ENCODE peak calls at places on chromosomes 4 and X, in ten cellular contexts. C is sciatic nerve, I is Right ventricle myocardium superior, G is OCI-LY7, E is neural crest cell, W is amygdala, K is iris pigment epithelial cell, U is renal cortical epithelial cell, D is HTR-8/SVneo, V is caudate nucleus. F is an unnamed sample.

GRCh38 chr4:92615049-92615448 is 311.3 kb downstream of the GRID2 start:
- DNase-seq in C (no peak), D (no peak), V (no peak), U (no peak), E (no peak), W (no peak), K (no peak), I (no peak), G (no peak), F (no peak)

GRCh38 chr4:62070291-62070852 is 870.2 kb downstream of the ADGRL3 start:
- DNase-seq in C (no peak), E (no peak), K (no peak), W (no peak), V (no peak), U (no peak), G (no peak), I (no peak), D (no peak), F (no peak)

GRCh38 chr4:113452868-113453620 is 308.5 kb downstream of the CAMK2D start:
- DNase-seq in W (peak; percentile 6), U (peak; percentile 30), C (no peak), V (no peak), K (peak; percentile 97), I (no peak), E (no peak), D (no peak), G (peak; percentile 44), F (no peak)

GRCh38 chr4:103008875-103009729 is 10.4 kb downstream of the SLC9B1 start:
- DNase-seq in U (peak; percentile 76), C (no peak), K (peak; percentile 75), G (peak; percentile 75), V (no peak), E (no peak), I (no peak), W (no peak), D (peak; percentile 46), F (no peak)

GRCh38 chr4:40665844-40666243 is 36.2 kb upstream of the RBM47 start:
- DNase-seq in E (no peak), D (no peak), V (no peak), I (no peak), G (no peak), K (no peak), U (no peak), W (no peak), C (no peak), F (no peak)

GRCh38 chr4:2746891-2747695 is 9.0 kb downstream of the TNIP2 start:
- DNase-seq in K (no peak), U (no peak), C (no peak), E (no peak), G (no peak), W (no peak), V (no peak), I (no peak), D (no peak), F (no peak)

GRCh38 chr4:47374477-47374876 is 89.0 kb downstream of the COMMD8 start:
- DNase-seq in C (no peak), E (no peak), K (peak; percentile 11), I (no peak), U (peak; percentile 66), D (peak; percentile 65), G (no peak), W (no peak), V (no peak), F (no peak)

GRCh38 chrX:2397648-2398340 is 103.0 kb downstream of the DHRSX start:
- DNase-seq in E (no peak), U (peak; percentile 59), K (peak; percentile 67), V (no peak), D (peak; percentile 54), W (no peak), I (no peak), G (no peak), C (no peak), F (no peak)

GRCh38 chrX:101619336-101619735 is 1.5 kb upstream of the ARMCX6 start:
- DNase-seq in G (peak; percentile 9), U (peak; percentile 43), D (no peak), I (no peak), K (peak; percentile 9), E (no peak), V (no peak), W (no peak), C (no peak), F (no peak)

GRCh38 chr4:112840061-112840460 is 203.1 kb downstream of the LARP7 start:
- DNase-seq in C (no peak), I (no peak), G (no peak), U (peak; percentile 70), V (no peak), K (peak; percentile 53), D (no peak), E (no peak), W (no peak), F (no peak)

GRCh38 chr4:133154725-133155124 is 5.6 kb downstream of the PCDH10 start:
- DNase-seq in I (no peak), V (peak; percentile 20), G (peak; percentile 2), W (peak; percentile 13), D (no peak), U (peak; percentile 40), C (no peak), K (peak; percentile 62), E (peak; percentile 7), F (no peak)

GRCh38 chr4:4647041-4647440 is 105.2 kb upstream of the STX18 start:
- DNase-seq in D (no peak), V (no peak), U (no peak), G (no peak), C (no peak), W (no peak), I (no peak), K (no peak), E (no peak), F (no peak)

GRCh38 chrX:68684291-68684918 is 36.9 kb downstream of the STARD8 start:
- DNase-seq in G (no peak), C (peak; percentile 75), W (no peak), K (no peak), V (no peak), E (peak; percentile 10), U (no peak), I (peak; percentile 81), D (no peak), F (no peak)

GRCh38 chr4:80434238-80434637 is 98.7 kb downstream of the CFAP299 start:
- DNase-seq in C (no peak), K (peak; percentile 55), D (no peak), I (no peak), E (no peak), G (peak; percentile 29), U (no peak), W (no peak), V (no peak), F (no peak)

GRCh38 chr4:1405636-1406415 is 416 bp downstream of the NKX1-1 start:
- DNase-seq in U (no peak), C (no peak), V (no peak), K (no peak), D (no peak), G (no peak), E (no peak), W (no peak), I (peak; percentile 23), F (no peak)

GRCh38 chr4:143402776-143403550 is 66.3 kb downstream of the GAB1 start:
- DNase-seq in G (peak; percentile 75), D (no peak), V (no peak), C (no peak), K (no peak), E (no peak), W (peak; percentile 27), I (no peak), U (no peak), F (no peak)

GRCh38 chr4:154911608-154912098 is 130.6 kb downstream of the RBM46 start:
- DNase-seq in E (no peak), G (no peak), K (no peak), C (no peak), U (no peak), W (no peak), V (no peak), D (no peak), I (no peak), F (no peak)

GRCh38 chr4:25235401-25235800 is 1.6 kb downstream of the PI4K2B start:
- DNase-seq in C (no peak), G (peak; percentile 23), D (no peak), V (no peak), I (no peak), W (no peak), U (no peak), K (no peak), E (no peak), F (no peak)

GRCh38 chrX:1134156-1134555 is 78.3 kb downstream of the CRLF2 start:
- DNase-seq in G (no peak), C (no peak), U (no peak), E (no peak), K (no peak), I (no peak), W (no peak), D (no peak), V (no peak), F (no peak)

GRCh38 chr4:38003628-38004027 is 43.4 kb downstream of the PTTG2 start:
- DNase-seq in V (no peak), D (no peak), W (no peak), U (no peak), E (no peak), C (no peak), K (no peak), G (no peak), I (no peak), F (no peak)

GRCh38 chr4:126106658-126107057 is 791.9 kb downstream of the FAT4 start:
- DNase-seq in C (no peak), V (no peak), E (no peak), U (no peak), G (peak; percentile 3), K (peak; percentile 4), W (no peak), I (no peak), D (no peak), F (no peak)

GRCh38 chrX:116436358-116436816 is at the start of gene SLC6A14:
- DNase-seq in W (no peak), V (no peak), C (no peak), K (no peak), E (no peak), G (no peak), U (no peak), D (no peak), I (no peak), F (no peak)

GRCh38 chrX:101485212-101486064 is at the start of gene ARMCX4:
- DNase-seq in V (peak; percentile 53), E (peak; percentile 60), G (no peak), W (peak; percentile 65), D (peak; percentile 29), C (peak; percentile 73), K (peak; percentile 41), I (peak; percentile 60), U (peak; percentile 3), F (peak; percentile 39)

GRCh38 chrX:41118156-41118555 is 32.9 kb downstream of the USP9X start:
- DNase-seq in E (no peak), U (no peak), W (no peak), D (no peak), C (no peak), I (no peak), V (no peak), K (no peak), G (no peak), F (no peak)

GRCh38 chr4:175421506-175421905 is 390.6 kb downstream of the GPM6A start:
- DNase-seq in V (no peak), G (no peak), U (peak; percentile 74), E (no peak), K (peak; percentile 89), D (no peak), C (no peak), W (no peak), I (no peak), F (no peak)

GRCh38 chrX:46180258-46180687 is 364.9 kb downstream of the ZNF674 start:
- DNase-seq in V (no peak), C (no peak), I (no peak), K (peak; percentile 73), D (peak; percentile 12), W (no peak), U (peak; percentile 56), G (no peak), E (no peak), F (no peak)

GRCh38 chrX:42740456-42740855 is 37.5 kb downstream of the PPP1R2C start:
- DNase-seq in K (no peak), U (no peak), I (no peak), E (no peak), W (no peak), G (no peak), V (no peak), D (no peak), C (no peak), F (no peak)

GRCh38 chrX:2863646-2864045 is 34.9 kb downstream of the GYG2 start:
- DNase-seq in C (no peak), E (no peak), K (peak; percentile 40), G (no peak), U (no peak), W (no peak), D (peak; percentile 53), I (no peak), V (no peak), F (no peak)

F was measured in substantia nigra.